ENCODE peak calls at places on chromosome 19, in four cellular contexts. X is GM10248, A is NCI-H2029 treated with DMSO at 0.1 percent for 48 hours, W is cardiac fibroblast. R is an unnamed sample.

GRCh38 chr19:55434356-55434755 is 8.7 kb downstream of the SHISA7 start:
- DNase-seq in X (no peak), A (no peak), W (no peak), R (no peak)

GRCh38 chr19:50333737-50334617 is 4.8 kb upstream of the KCNC3 start:
- DNase-seq in X (peak), A (peak), W (no peak), R (peak)

GRCh38 chr19:54107876-54108490 is 5.3 kb downstream of the NDUFA3 start:
- DNase-seq in W (no peak), A (no peak), X (no peak), R (no peak)

GRCh38 chr19:14672043-14672872 is 2.4 kb downstream of the ADGRE3 start:
- DNase-seq in A (no peak), X (no peak), W (no peak), R (no peak)

GRCh38 chr19:15913830-15914229 is 16.0 kb upstream of the CYP4F2 start:
- DNase-seq in W (no peak), A (no peak), X (no peak), R (no peak)

GRCh38 chr19:8988204-8988603 is 22.0 kb downstream of the MUC16 start:
- DNase-seq in X (no peak), A (no peak), W (no peak), R (no peak)

GRCh38 chr19:56476671-56477428 is at the start of gene ZNF667:
- DNase-seq in X (no peak), W (peak), A (no peak), R (peak)

GRCh38 chr19:3234800-3235199 is 10.3 kb downstream of the CELF5 start:
- DNase-seq in W (no peak), X (no peak), A (no peak), R (no peak)

GRCh38 chr19:7662657-7663056 is 6.2 kb upstream of the RETN start:
- DNase-seq in X (no peak), A (no peak), W (no peak), R (no peak)

GRCh38 chr19:7482584-7483439 is 6.0 kb downstream of the PEX11G start:
- DNase-seq in X (no peak), W (no peak), A (peak), R (no peak)

GRCh38 chr19:13803038-13803437 is 7.8 kb downstream of the ZSWIM4 start:
- DNase-seq in X (no peak), W (no peak), A (no peak), R (no peak)

GRCh38 chr19:48737360-48737998 is 2.9 kb downstream of the RASIP1 start:
- DNase-seq in W (no peak), X (no peak), A (peak), R (no peak)

GRCh38 chr19:51166846-51167490 is 24.9 kb downstream of the SIGLEC7 start:
- DNase-seq in A (no peak), X (peak), W (no peak), R (no peak)

GRCh38 chr19:19686580-19686979 is 17.9 kb downstream of the ZNF101 start:
- DNase-seq in A (no peak), W (no peak), X (no peak), R (no peak)

GRCh38 chr19:23287620-23288019 is 37.4 kb upstream of the ZNF724 start:
- DNase-seq in W (no peak), A (no peak), X (no peak), R (no peak)

GRCh38 chr19:11196406-11197287 is 698 bp downstream of the KANK2 start:
- DNase-seq in A (no peak), X (peak), W (peak), R (peak)

GRCh38 chr19:47768604-47769003 is 9.9 kb upstream of the SELENOW start:
- DNase-seq in W (no peak), X (no peak), A (no peak), R (no peak)

GRCh38 chr19:39828015-39828633 is 5.8 kb downstream of the DYRK1B start:
- DNase-seq in X (no peak), A (peak), W (no peak), R (no peak)

GRCh38 chr19:23999821-24000610 is 85.3 kb downstream of the ZNF726 start:
- DNase-seq in W (no peak), A (no peak), X (no peak), R (no peak)

GRCh38 chr19:49333426-49334288 is 1.5 kb upstream of the CD37 start:
- DNase-seq in A (no peak), X (peak), W (peak), R (no peak)

GRCh38 chr19:12668937-12669271 is 2.3 kb downstream of the WDR83 start:
- DNase-seq in A (no peak), X (no peak), W (peak), R (peak)

GRCh38 chr19:49997709-49998108 is 27.5 kb downstream of the VRK3 start:
- DNase-seq in A (peak), X (peak), W (peak), R (peak)

GRCh38 chr19:934865-935422 is 9.1 kb downstream of the ARID3A start:
- DNase-seq in A (peak), X (no peak), W (peak), R (no peak)

GRCh38 chr19:3644351-3645066 is 17.9 kb upstream of the CACTIN start:
- DNase-seq in A (no peak), W (peak), X (no peak), R (peak)

GRCh38 chr19:50401505-50402450 is 17.0 kb upstream of the SPIB start:
- DNase-seq in X (no peak), W (no peak), A (no peak), R (no peak)

GRCh38 chr19:19062454-19063182 is 1.2 kb upstream of the SLC25A42 start:
- DNase-seq in A (peak), X (no peak), W (peak), R (peak)

GRCh38 chr19:440391-441212 is 20.2 kb downstream of the SHC2 start:
- DNase-seq in A (no peak), X (no peak), W (no peak), R (no peak)

GRCh38 chr19:19866599-19867248 is 1.0 kb downstream of the ZNF253 start:
- DNase-seq in A (no peak), X (peak), W (peak), R (peak)

GRCh38 chr19:35559281-35559659 is 4.2 kb downstream of the ATP4A start:
- DNase-seq in X (peak), W (no peak), A (no peak), R (no peak)

GRCh38 chr19:35212241-35212640 is 16.3 kb downstream of the FAM187B start:
- DNase-seq in W (no peak), A (no peak), X (no peak), R (no peak)

GRCh38 chr19:9823816-9824215 is 3.9 kb upstream of the UBL5 start:
- DNase-seq in X (no peak), W (no peak), A (no peak), R (no peak)

GRCh38 chr19:18058208-18059009 is 28.3 kb downstream of the IL12RB1 start:
- DNase-seq in X (peak), A (peak), W (peak), R (peak)

GRCh38 chr19:53130506-53130905 is 2.2 kb downstream of the ZNF415 start:
- DNase-seq in X (no peak), A (no peak), W (no peak), R (no peak)

GRCh38 chr19:48845384-48845783 is 9.1 kb upstream of the HSD17B14 start:
- DNase-seq in X (no peak), W (no peak), A (no peak), R (no peak)

GRCh38 chr19:33580026-33580644 is 41.6 kb upstream of the CHST8 start:
- DNase-seq in X (no peak), A (peak), W (no peak), R (no peak)

GRCh38 chr19:38912600-38913514 is 871 bp upstream of the CCER2 start:
- DNase-seq in A (no peak), W (no peak), X (no peak), R (no peak)

GRCh38 chr19:21655540-21656126 is 111.7 kb downstream of the ZNF100 start:
- DNase-seq in W (no peak), X (no peak), A (no peak), R (no peak)

GRCh38 chr19:50889638-50890037 is 16.4 kb downstream of the KLK2 start:
- DNase-seq in X (no peak), A (no peak), W (no peak), R (no peak)

GRCh38 chr19:48480151-48480475 is 10.9 kb downstream of the CYTH2 start:
- DNase-seq in X (no peak), W (no peak), A (no peak), R (peak)